ENCODE peak calls at places on chromosomes 12 and 14, in ten cellular contexts. K, O, R, C, Q, Y, E, I, H and U are unnamed samples.

GRCh38 chr14:62001988-62002387 is 239.8 kb downstream of the SNAPC1 start:
- DNase-seq in Q (no peak), R (no peak), O (no peak), E (no peak), K (no peak), Y (no peak), I (no peak), C (no peak), H (no peak), U (no peak)

GRCh38 chr12:31817120-31817519 is 88.3 kb upstream of the AMN1 start:
- DNase-seq in I (no peak), E (no peak), C (no peak), K (no peak), Y (no peak), H (no peak), Q (no peak), R (no peak), O (no peak), U (no peak)

GRCh38 chr12:53989227-53990113 is 4.5 kb downstream of the HOXC10 start:
- DNase-seq in Q (no peak), I (peak), K (no peak), O (peak), C (no peak), E (peak), R (no peak), Y (no peak), H (peak), U (no peak)

GRCh38 chr14:78074546-78074945 is 95.6 kb upstream of the NRXN3 start:
- DNase-seq in Y (no peak), C (no peak), Q (no peak), E (no peak), H (no peak), O (no peak), I (no peak), R (no peak), K (no peak), U (no peak)

GRCh38 chr14:73753043-73753886 is 39.1 kb upstream of the PNMA1 start:
- DNase-seq in Q (peak), E (no peak), O (peak), I (peak), Y (no peak), H (no peak), C (no peak), K (no peak), R (peak), U (no peak)

GRCh38 chr14:95876769-95877490 is at the start of gene TUNAR:
- DNase-seq in C (no peak), H (peak), Y (no peak), Q (no peak), E (no peak), R (peak), I (no peak), O (no peak), K (no peak), U (no peak)

GRCh38 chr14:97426776-97427175 is 629.6 kb downstream of the VRK1 start:
- DNase-seq in Q (no peak), R (no peak), O (no peak), C (no peak), I (no peak), K (no peak), H (no peak), Y (no peak), E (no peak), U (no peak)

GRCh38 chr12:52585951-52586350 is 12.3 kb upstream of the KRT74 start:
- DNase-seq in I (no peak), O (no peak), K (no peak), Y (peak), R (no peak), Q (no peak), C (no peak), H (no peak), E (no peak), U (peak)

GRCh38 chr12:122845041-122845864 is 10.0 kb downstream of the HIP1R start:
- DNase-seq in Q (no peak), Y (no peak), O (no peak), I (no peak), R (no peak), K (no peak), H (no peak), E (no peak), C (no peak), U (no peak)

GRCh38 chr14:76772300-76773187 is 11.3 kb downstream of the VASH1 start:
- DNase-seq in C (no peak), Y (no peak), Q (peak), R (no peak), H (no peak), I (peak), K (no peak), E (no peak), O (peak), U (no peak)

GRCh38 chr14:24129410-24129998 is 955 bp upstream of the FITM1 start:
- DNase-seq in Y (no peak), I (no peak), R (no peak), O (no peak), E (no peak), Q (no peak), C (no peak), K (no peak), H (no peak), U (no peak)

GRCh38 chr14:61260939-61261776 is 20.0 kb downstream of the TMEM30B start:
- DNase-seq in C (no peak), H (no peak), Y (no peak), I (peak), Q (no peak), K (no peak), R (no peak), E (no peak), O (peak), U (no peak)

GRCh38 chr14:36773136-36773540 is 111.5 kb downstream of the PAX9 start:
- DNase-seq in Y (no peak), H (peak), K (no peak), C (no peak), I (peak), Q (no peak), O (no peak), E (no peak), R (no peak), U (no peak)

GRCh38 chr12:45587877-45588530 is 141.5 kb upstream of the ARID2 start:
- DNase-seq in O (no peak), R (no peak), E (no peak), K (no peak), Q (no peak), I (no peak), H (peak), C (no peak), Y (no peak), U (no peak)

GRCh38 chr12:3200779-3201738 is 123.9 kb downstream of the TSPAN9 start:
- DNase-seq in K (no peak), Y (no peak), C (no peak), R (no peak), I (no peak), O (peak), Q (no peak), H (peak), E (no peak), U (no peak)

GRCh38 chr12:92130999-92131398 is 14.6 kb downstream of the BTG1 start:
- DNase-seq in C (no peak), E (peak), I (no peak), K (no peak), H (no peak), Q (no peak), Y (no peak), R (no peak), O (no peak), U (no peak)